ENCODE peak calls at places on chromosomes 1 and 21, in ten cellular contexts. N is SJSA1; P is ACHN; R is mucosa of descending colon; A is stimulated activated CD4-positive, alpha-beta T cell treated with anti-CD3 and anti-CD28 coated beads, TNF-alpha, amount 100 ng/mL, for 4 hours; G is GM13976; B is HT-29; F is psoas muscle; J is GM04504; V is HEK293T. I is an unnamed sample.

GRCh38 chr1:143666851-143667250 is 304.9 kb downstream of the FAM72C start:
- DNase-seq in G (no peak), J (no peak), A (no peak), F (no peak), R (no peak), P (no peak), B (no peak), V (no peak), N (no peak), I (no peak)

GRCh38 chr21:31342328-31342727 is 1.7 kb downstream of the TIAM1 start:
- DNase-seq in F (no peak), V (no peak), P (no peak), G (no peak), J (no peak), A (no peak), B (no peak), N (no peak), R (no peak), I (no peak)

GRCh38 chr1:67339623-67340343 is 32.1 kb downstream of the IL12RB2 start:
- DNase-seq in R (no peak), V (peak; percentile 32), N (peak; percentile 22), F (no peak), J (peak; percentile 35), B (no peak), G (no peak), P (peak; percentile 50), A (no peak), I (peak; percentile 49)

GRCh38 chr1:32276328-32276727 is 15.6 kb upstream of the HDAC1 start:
- DNase-seq in V (no peak), R (no peak), J (no peak), P (no peak), N (no peak), F (no peak), G (no peak), A (no peak), B (no peak), I (no peak)

GRCh38 chr1:87362834-87363426 is 34.2 kb downstream of the LMO4 start:
- DNase-seq in F (no peak), B (no peak), R (no peak), P (no peak), G (no peak), A (no peak), N (no peak), V (no peak), J (peak; percentile 5), I (no peak)

GRCh38 chr1:166975361-166976129 is at the start of gene ILDR2:
- DNase-seq in B (no peak), F (peak; percentile 66), G (peak; percentile 78), R (peak; percentile 63), N (peak; percentile 73), V (peak; percentile 74), P (peak; percentile 68), A (peak; percentile 53), J (no peak), I (no peak)

GRCh38 chr1:22385537-22385936 is 66.1 kb upstream of the ZBTB40 start:
- DNase-seq in J (no peak), P (no peak), A (no peak), B (no peak), N (no peak), F (no peak), G (no peak), V (no peak), R (no peak), I (no peak)

GRCh38 chr1:220363196-220363831 is 91.1 kb upstream of the RAB3GAP2 start:
- DNase-seq in B (no peak), N (no peak), V (no peak), A (no peak), G (no peak), J (no peak), P (no peak), F (no peak), R (no peak), I (no peak)

GRCh38 chr1:243323481-243323880 is 67.6 kb downstream of the SDCCAG8 start:
- DNase-seq in R (no peak), J (no peak), V (no peak), G (no peak), P (no peak), N (no peak), A (no peak), B (no peak), F (no peak), I (no peak)

GRCh38 chr1:226781937-226782609 is 43.0 kb upstream of the ITPKB start:
- DNase-seq in R (no peak), J (no peak), B (no peak), V (no peak), A (no peak), F (no peak), G (no peak), P (no peak), N (no peak), I (no peak)

GRCh38 chr21:45875416-45875760 is 106.2 kb upstream of the COL6A1 start:
- DNase-seq in G (no peak), A (no peak), B (no peak), F (peak; percentile 34), V (no peak), R (peak; percentile 12), N (no peak), P (no peak), J (no peak), I (no peak)

GRCh38 chr21:38402291-38402690 is 96.0 kb downstream of the ERG start:
- DNase-seq in R (no peak), G (no peak), J (no peak), F (no peak), A (no peak), P (no peak), B (no peak), N (no peak), V (no peak), I (no peak)

GRCh38 chr21:25638634-25639166 is 358 bp upstream of the JAM2 start:
- DNase-seq in V (no peak), R (no peak), A (no peak), B (no peak), G (no peak), J (no peak), N (no peak), P (no peak), F (no peak), I (no peak)

GRCh38 chr1:4655674-4656532 is 1.5 kb downstream of the AJAP1 start:
- DNase-seq in P (peak; percentile 48), G (peak; percentile 49), A (no peak), V (peak; percentile 64), R (peak; percentile 40), N (no peak), J (peak; percentile 61), B (no peak), F (peak; percentile 74), I (no peak)

GRCh38 chr1:208515123-208515522 is 270.9 kb upstream of the PLXNA2 start:
- DNase-seq in R (no peak), N (no peak), F (no peak), J (no peak), V (no peak), P (no peak), B (no peak), A (no peak), G (no peak), I (no peak)